ENCODE peak calls at places on chromosome 18, in five cellular contexts. M is hepatocyte; Z is H1; Q is MM.1S; K is CD8-positive, alpha-beta memory T cell. I is an unnamed sample.

GRCh38 chr18:56804395-56804794 is 153.2 kb downstream of the WDR7 start:
- DNase-seq in M (no peak), Z (no peak), Q (no peak), K (no peak), I (no peak)

GRCh38 chr18:31648966-31649429 is 35.4 kb downstream of the B4GALT6 start:
- DNase-seq in M (peak), Z (no peak), Q (no peak), K (no peak), I (no peak)

GRCh38 chr18:9918016-9918680 is 4.3 kb downstream of the VAPA start:
- DNase-seq in M (peak), Z (no peak), Q (no peak), K (no peak), I (no peak)

GRCh38 chr18:54734059-54734458 is 94.2 kb upstream of the RAB27B start:
- DNase-seq in M (peak), Z (no peak), Q (no peak), K (no peak), I (no peak)

GRCh38 chr18:10247402-10248117 is 206.9 kb upstream of the APCDD1 start:
- DNase-seq in M (no peak), Z (no peak), Q (no peak), K (no peak), I (no peak)

GRCh38 chr18:13888317-13888716 is 27.0 kb downstream of the MC2R start:
- DNase-seq in M (no peak), Z (no peak), Q (no peak), K (no peak), I (no peak)

GRCh38 chr18:46260016-46260878 is 156.1 kb downstream of the HAUS1 start:
- DNase-seq in M (no peak), Z (no peak), Q (no peak), K (no peak), I (no peak)

GRCh38 chr18:75421656-75422055 is 5.8 kb downstream of the SMIM21 start:
- DNase-seq in M (no peak), Z (no peak), Q (no peak), K (no peak), I (no peak)

GRCh38 chr18:47382171-47382570 is 130.7 kb upstream of the SKOR2 start:
- DNase-seq in M (no peak), Z (no peak), Q (no peak), K (no peak), I (no peak)

GRCh38 chr18:45820144-45820745 is 5.2 kb upstream of the SIGLEC15 start:
- DNase-seq in M (no peak), Z (no peak), Q (no peak), K (no peak), I (no peak)

GRCh38 chr18:45169610-45170009 is 445.7 kb upstream of the SLC14A2 start:
- DNase-seq in M (peak), Z (no peak), Q (no peak), K (no peak), I (no peak)

GRCh38 chr18:34659579-34660517 is 50.2 kb upstream of the DTNA start:
- DNase-seq in M (peak), Z (peak), Q (no peak), K (no peak), I (no peak)

GRCh38 chr18:57347784-57348183 is 4.6 kb upstream of the ST8SIA3 start:
- DNase-seq in M (no peak), Z (no peak), Q (no peak), K (no peak), I (no peak)

GRCh38 chr18:2905802-2906521 is 59.2 kb downstream of the EMILIN2 start:
- DNase-seq in M (peak), Z (no peak), Q (no peak), K (peak), I (peak)

GRCh38 chr18:13500227-13500865 is 226.0 kb downstream of the FAM210A start:
- DNase-seq in M (peak), Z (peak), Q (no peak), K (no peak), I (no peak)

GRCh38 chr18:73679941-73680700 is 467.5 kb downstream of the FBXO15 start:
- DNase-seq in M (no peak), Z (no peak), Q (no peak), K (no peak), I (no peak)

GRCh38 chr18:62979172-62979571 is 263.8 kb downstream of the PHLPP1 start:
- DNase-seq in M (no peak), Z (no peak), Q (no peak), K (no peak), I (no peak)

GRCh38 chr18:58287626-58288289 is 243.7 kb downstream of the NEDD4L start:
- DNase-seq in M (peak), Z (no peak), Q (no peak), K (no peak), I (no peak)

GRCh38 chr18:80259610-80260009 is 12.3 kb upstream of the PARD6G start:
- DNase-seq in M (no peak), Z (no peak), Q (no peak), K (no peak), I (no peak)

GRCh38 chr18:13218376-13219011 is at the start of gene LDLRAD4:
- DNase-seq in M (peak), Z (no peak), Q (no peak), K (no peak), I (peak)

DNA sequence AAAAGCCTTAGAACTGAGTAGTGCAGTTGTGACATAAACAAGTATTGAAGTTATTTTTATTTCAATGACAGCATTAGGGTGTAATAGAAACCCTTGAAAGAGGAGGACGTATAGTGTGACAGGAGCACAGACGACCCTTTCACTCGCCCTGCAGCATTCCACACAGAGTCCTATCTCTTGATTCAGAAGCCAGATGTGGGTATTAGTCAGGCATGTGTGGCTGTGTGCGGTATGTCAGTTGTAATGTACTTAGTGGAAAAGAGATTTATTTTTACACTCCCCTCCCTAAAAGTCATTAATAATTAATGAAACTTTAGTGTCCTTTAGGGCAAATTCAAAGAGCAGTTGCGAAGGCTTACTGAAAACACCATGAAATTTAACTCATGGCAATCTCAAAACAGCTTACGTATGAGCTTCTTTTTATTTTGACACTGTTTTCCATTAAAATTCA is 83.7 kb upstream of the DSEL start:
- DNase-seq in M (peak), Z (no peak), Q (no peak), K (no peak), I (no peak)
- H3K27ac ChIP-seq in M (peak), Z (no peak), Q (no peak), K (no peak), I (no peak)

GRCh38 chr18:65415167-65415566 is 335.6 kb upstream of the CDH7 start:
- DNase-seq in M (no peak), Z (peak), Q (no peak), K (no peak), I (no peak)

GRCh38 chr18:65403534-65403933 is 347.3 kb upstream of the CDH7 start:
- DNase-seq in M (no peak), Z (no peak), Q (no peak), K (no peak), I (no peak)

DNA sequence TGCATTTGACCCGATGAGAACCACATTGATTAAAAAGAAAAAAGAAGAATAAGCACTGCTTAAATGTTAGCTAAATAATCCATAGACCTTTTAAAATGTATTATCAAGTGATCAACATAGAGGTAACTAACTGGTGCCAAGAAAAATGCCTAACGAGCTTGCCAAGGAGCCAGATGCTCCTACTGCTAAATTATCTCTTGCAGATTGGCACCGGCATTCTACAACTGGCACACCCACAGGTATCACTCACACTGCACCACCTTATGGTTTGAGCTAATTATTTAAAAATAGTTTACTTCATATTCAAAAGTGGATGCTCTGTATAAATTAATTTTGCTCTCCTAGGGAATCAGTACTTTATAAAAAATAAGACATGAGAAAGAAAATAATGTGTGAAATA is 341.5 kb upstream of the CDH7 start:
- DNase-seq in M (no peak), Z (no peak), Q (no peak), K (no peak), I (no peak)
- H3K27ac ChIP-seq in M (no peak), Z (no peak), Q (no peak), K (no peak), I (no peak)

GRCh38 chr18:50982802-50983179 is 15.0 kb downstream of the ELAC1 start:
- DNase-seq in M (no peak), Z (no peak), Q (no peak), K (no peak), I (no peak)
- H3K27ac ChIP-seq in M (peak), Z (no peak), Q (no peak), K (no peak), I (no peak)

DNA sequence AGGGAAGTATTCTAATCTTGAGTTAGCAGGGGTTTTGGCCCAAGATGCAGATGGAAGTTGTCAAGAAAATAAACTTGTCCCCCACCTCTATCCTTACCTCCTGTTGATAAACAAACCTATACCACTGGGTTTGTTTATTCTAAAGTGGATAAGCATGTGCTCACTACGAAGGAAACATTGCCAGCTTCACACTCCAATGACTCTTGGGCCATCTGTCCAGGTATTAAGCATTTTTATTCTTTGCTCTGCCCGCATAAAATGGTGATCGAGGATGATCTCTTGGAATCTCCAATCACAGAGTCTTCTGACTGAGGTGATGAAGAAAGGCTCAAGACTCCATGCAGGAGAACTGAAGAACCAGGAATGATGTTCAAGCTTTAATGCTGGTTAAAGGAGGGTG is 1908.4 kb upstream of the PIK3C3 start:
- DNase-seq in M (no peak), Z (no peak), Q (no peak), K (no peak), I (no peak)
- H3K27ac ChIP-seq in M (no peak), Z (no peak), Q (no peak), K (no peak), I (no peak)

GRCh38 chr18:36527025-36527424 is 229.5 kb downstream of the FHOD3 start:
- DNase-seq in M (no peak), Z (no peak), Q (no peak), K (no peak), I (no peak)
- H3K27ac ChIP-seq in M (no peak), Z (no peak), Q (no peak), K (no peak), I (no peak)

GRCh38 chr18:22466608-22467390 is 49.1 kb upstream of the CTAGE1 start:
- DNase-seq in M (peak), Z (no peak), Q (no peak), K (no peak), I (no peak)

GRCh38 chr18:22467760-22468553 is 50.2 kb upstream of the CTAGE1 start:
- DNase-seq in M (peak), Z (no peak), Q (no peak), K (no peak), I (no peak)

GRCh38 chr18:22463076-22463475 is 45.4 kb upstream of the CTAGE1 start:
- DNase-seq in M (no peak), Z (no peak), Q (no peak), K (no peak), I (no peak)

GRCh38 chr18:22468554-22468891 is 50.8 kb upstream of the CTAGE1 start:
- DNase-seq in M (no peak), Z (no peak), Q (no peak), K (no peak), I (no peak)

GRCh38 chr18:22465859-22466602 is 48.3 kb upstream of the CTAGE1 start:
- DNase-seq in M (peak), Z (no peak), Q (no peak), K (peak), I (no peak)
- H3K27ac ChIP-seq in M (peak), Z (no peak), Q (no peak), K (no peak), I (no peak)

GRCh38 chr18:55794288-55795052 is 206.5 kb upstream of the TCF4 start:
- DNase-seq in M (no peak), Z (no peak), Q (no peak), K (no peak), I (no peak)
- H3K27ac ChIP-seq in M (peak), Z (no peak), Q (no peak), K (no peak), I (no peak)

DNA sequence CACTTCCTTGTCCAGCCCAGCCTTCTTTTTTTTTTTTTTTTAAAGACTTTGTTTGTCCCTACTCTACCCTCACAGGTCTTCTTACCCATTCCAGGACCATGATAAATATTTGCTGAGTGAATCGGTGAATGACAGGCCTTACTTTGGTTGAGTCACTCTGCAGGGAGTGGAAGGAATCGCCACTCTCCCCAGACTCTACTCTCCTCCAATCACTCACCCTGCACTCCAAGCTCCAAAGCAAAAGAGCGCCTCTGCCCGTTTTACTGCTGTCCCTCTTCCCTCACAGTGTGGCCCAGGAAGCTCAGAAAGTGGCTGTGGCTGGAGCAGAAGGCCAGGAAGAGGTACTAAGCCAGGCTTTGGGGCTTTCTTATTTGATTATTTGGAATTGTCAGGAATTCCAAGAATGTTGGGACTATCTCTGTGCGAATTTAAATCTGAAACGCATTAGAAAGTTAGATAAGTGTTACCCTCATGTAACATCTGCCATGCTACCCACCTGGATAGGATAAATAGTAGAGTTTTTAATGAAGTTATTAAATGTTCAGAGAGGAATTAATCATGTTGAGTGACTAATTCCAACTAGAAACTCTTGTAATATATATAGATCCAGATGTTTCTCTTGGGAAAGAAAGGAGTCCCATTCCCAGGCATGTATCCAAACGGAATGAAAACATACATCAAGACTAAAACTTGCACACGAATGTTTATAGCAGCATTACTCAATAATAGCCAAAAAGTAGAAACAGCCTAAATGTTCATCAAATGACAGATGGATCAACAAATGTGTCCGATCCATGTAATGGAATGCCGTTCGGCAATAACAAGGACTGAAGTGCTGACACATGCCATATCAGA is 43.0 kb upstream of the CHMP1B start:
- DNase-seq in M (peak), Z (no peak), Q (no peak), K (no peak), I (no peak)
- H3K27ac ChIP-seq in M (peak), Z (peak), Q (no peak), K (no peak), I (no peak)

DNA sequence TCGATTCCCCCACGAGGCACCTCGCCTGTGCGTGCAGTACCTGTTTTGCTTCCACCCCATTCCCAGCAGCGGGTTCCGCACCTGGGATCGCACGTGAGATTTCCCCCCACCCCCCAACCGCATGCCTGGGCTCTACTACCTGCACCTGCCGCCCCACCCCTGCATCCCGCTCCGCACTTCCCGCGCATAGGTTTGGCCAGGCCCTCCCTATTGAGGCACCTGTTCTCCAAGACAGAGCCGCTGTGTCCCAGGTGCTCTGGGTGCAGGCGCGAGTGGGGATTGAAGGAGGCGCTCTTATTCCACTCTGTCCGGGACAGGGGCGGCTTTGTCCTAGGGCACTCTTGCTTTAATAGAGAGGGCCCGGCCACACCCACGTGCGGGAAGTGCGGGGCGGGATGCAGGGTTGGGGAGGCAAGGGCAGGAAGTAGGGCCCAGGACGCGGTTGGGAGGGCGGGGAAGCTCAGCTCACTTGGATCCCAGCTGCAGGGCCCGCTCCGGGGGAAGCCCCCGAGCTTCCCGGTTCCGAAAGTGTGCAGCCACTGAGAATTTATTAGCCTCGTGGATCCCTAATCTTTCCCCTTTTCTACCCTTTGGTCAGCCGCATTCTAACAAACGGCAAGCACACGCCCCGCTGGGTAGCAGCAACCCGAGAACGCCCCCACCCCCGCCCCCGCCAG is 698 bp upstream of the MOCOS start:
- DNase-seq in M (peak), Z (no peak), Q (no peak), K (peak), I (peak)
- H3K27ac ChIP-seq in M (peak), Z (no peak), Q (no peak), K (peak), I (no peak)